ENCODE peak calls at places on chromosomes 12 and 14, in nine cellular contexts. One of them, this sample, is unnamed. For H3K4me1, the result is how much of the 10 kb centered on the place peaks cover.

GRCh38 chr14:61553730-61554641 is 141.3 kb upstream of the HIF1A start:
- DNase-seq in suprapubic skin: peak
- DNase-seq in endothelial cell of umbilical vein: no peak
- DNase-seq in HCT116: no peak
- DNase-seq in upper lobe of left lung: no peak
- DNase-seq in stomach: no peak
- DNase-seq in SK-N-SH: no peak
- DNase-seq in prostate gland: no peak
- DNase-seq in breast epithelium: no peak
- DNase-seq in this sample: no peak

GRCh38 chr14:50399251-50400032 is 2.8 kb upstream of the CDKL1 start:
- DNase-seq in SK-N-SH: no peak
- DNase-seq in suprapubic skin: no peak
- DNase-seq in breast epithelium: no peak
- DNase-seq in upper lobe of left lung: no peak
- DNase-seq in endothelial cell of umbilical vein: peak
- DNase-seq in stomach: peak
- DNase-seq in HCT116: peak
- DNase-seq in prostate gland: peak
- DNase-seq in this sample: peak

GRCh38 chr12:124660846-124661245 is 93.4 kb upstream of the NCOR2 start:
- DNase-seq in breast epithelium: no peak
- DNase-seq in suprapubic skin: no peak
- DNase-seq in endothelial cell of umbilical vein: no peak
- DNase-seq in SK-N-SH: no peak
- DNase-seq in stomach: no peak
- DNase-seq in HCT116: no peak
- DNase-seq in upper lobe of left lung: no peak
- DNase-seq in prostate gland: no peak
- DNase-seq in this sample: no peak

GRCh38 chr14:23141706-23142467 is 22.8 kb upstream of the CEBPE start:
- DNase-seq in HCT116: no peak
- DNase-seq in stomach: peak
- DNase-seq in breast epithelium: peak
- DNase-seq in endothelial cell of umbilical vein: no peak
- DNase-seq in SK-N-SH: peak
- DNase-seq in suprapubic skin: no peak
- DNase-seq in upper lobe of left lung: no peak
- DNase-seq in prostate gland: peak
- DNase-seq in this sample: peak

GRCh38 chr12:91781114-91781513 is 364.5 kb downstream of the BTG1 start:
- DNase-seq in suprapubic skin: no peak
- DNase-seq in stomach: no peak
- DNase-seq in prostate gland: no peak
- DNase-seq in breast epithelium: no peak
- DNase-seq in endothelial cell of umbilical vein: peak
- DNase-seq in upper lobe of left lung: no peak
- DNase-seq in SK-N-SH: no peak
- DNase-seq in HCT116: no peak
- DNase-seq in this sample: no peak

GRCh38 chr12:21831671-21832357 is 57.3 kb upstream of the KCNJ8 start:
- DNase-seq in breast epithelium: no peak
- DNase-seq in prostate gland: no peak
- DNase-seq in upper lobe of left lung: no peak
- DNase-seq in SK-N-SH: no peak
- DNase-seq in endothelial cell of umbilical vein: no peak
- DNase-seq in suprapubic skin: peak
- DNase-seq in HCT116: no peak
- DNase-seq in stomach: no peak
- DNase-seq in this sample: peak

GRCh38 chr14:91031668-91032067 is 28.8 kb downstream of the RPS6KA5 start:
- DNase-seq in suprapubic skin: no peak
- DNase-seq in breast epithelium: no peak
- DNase-seq in HCT116: no peak
- DNase-seq in endothelial cell of umbilical vein: no peak
- DNase-seq in SK-N-SH: no peak
- DNase-seq in upper lobe of left lung: no peak
- DNase-seq in prostate gland: no peak
- DNase-seq in stomach: no peak
- DNase-seq in this sample: no peak

GRCh38 chr14:63178912-63179311 is 25.3 kb upstream of the RHOJ start:
- DNase-seq in breast epithelium: no peak
- DNase-seq in upper lobe of left lung: no peak
- DNase-seq in HCT116: no peak
- DNase-seq in suprapubic skin: no peak
- DNase-seq in endothelial cell of umbilical vein: peak
- DNase-seq in stomach: no peak
- DNase-seq in prostate gland: peak
- DNase-seq in SK-N-SH: no peak
- DNase-seq in this sample: no peak

GRCh38 chr12:50514526-50515276 is 9.9 kb downstream of the DIP2B start:
- DNase-seq in endothelial cell of umbilical vein: no peak
- DNase-seq in upper lobe of left lung: no peak
- DNase-seq in suprapubic skin: no peak
- DNase-seq in stomach: no peak
- DNase-seq in breast epithelium: no peak
- DNase-seq in prostate gland: no peak
- DNase-seq in SK-N-SH: no peak
- DNase-seq in HCT116: no peak
- DNase-seq in this sample: no peak

GRCh38 chr14:103512701-103513611 is 9.7 kb downstream of the CKB start:
- DNase-seq in endothelial cell of umbilical vein: peak
- DNase-seq in stomach: peak
- DNase-seq in breast epithelium: peak
- DNase-seq in suprapubic skin: peak
- DNase-seq in upper lobe of left lung: peak
- DNase-seq in HCT116: no peak
- DNase-seq in SK-N-SH: no peak
- DNase-seq in prostate gland: peak
- DNase-seq in this sample: peak

GRCh38 chr14:99537399-99537798 is 56.2 kb downstream of the CCNK start:
- DNase-seq in SK-N-SH: no peak
- DNase-seq in breast epithelium: no peak
- DNase-seq in suprapubic skin: no peak
- DNase-seq in stomach: no peak
- DNase-seq in prostate gland: no peak
- DNase-seq in HCT116: no peak
- DNase-seq in upper lobe of left lung: peak
- DNase-seq in endothelial cell of umbilical vein: peak
- DNase-seq in this sample: peak

GRCh38 chr12:50517456-50518048 is 12.8 kb downstream of the DIP2B start:
- DNase-seq in prostate gland: no peak
- DNase-seq in endothelial cell of umbilical vein: peak
- DNase-seq in upper lobe of left lung: no peak
- DNase-seq in stomach: no peak
- DNase-seq in breast epithelium: no peak
- DNase-seq in SK-N-SH: no peak
- DNase-seq in suprapubic skin: no peak
- DNase-seq in HCT116: no peak
- DNase-seq in this sample: no peak

GRCh38 chr12:117865505-117865904 is 103.3 kb downstream of the KSR2 start:
- DNase-seq in endothelial cell of umbilical vein: no peak
- DNase-seq in suprapubic skin: no peak
- DNase-seq in breast epithelium: no peak
- DNase-seq in prostate gland: no peak
- DNase-seq in stomach: no peak
- DNase-seq in HCT116: no peak
- DNase-seq in SK-N-SH: no peak
- DNase-seq in upper lobe of left lung: no peak
- DNase-seq in this sample: no peak

GRCh38 chr14:81727243-81727642 is 193.6 kb upstream of the SEL1L start:
- DNase-seq in upper lobe of left lung: no peak
- DNase-seq in stomach: peak
- DNase-seq in prostate gland: no peak
- DNase-seq in endothelial cell of umbilical vein: no peak
- DNase-seq in suprapubic skin: no peak
- DNase-seq in SK-N-SH: no peak
- DNase-seq in breast epithelium: no peak
- DNase-seq in HCT116: no peak
- DNase-seq in this sample: no peak

GRCh38 chr12:65959452-65959851 is 135.2 kb downstream of the HMGA2 start:
- DNase-seq in HCT116: no peak
- DNase-seq in upper lobe of left lung: no peak
- DNase-seq in suprapubic skin: no peak
- DNase-seq in breast epithelium: no peak
- DNase-seq in stomach: no peak
- DNase-seq in prostate gland: no peak
- DNase-seq in endothelial cell of umbilical vein: no peak
- DNase-seq in SK-N-SH: no peak
- DNase-seq in this sample: no peak

DNA sequence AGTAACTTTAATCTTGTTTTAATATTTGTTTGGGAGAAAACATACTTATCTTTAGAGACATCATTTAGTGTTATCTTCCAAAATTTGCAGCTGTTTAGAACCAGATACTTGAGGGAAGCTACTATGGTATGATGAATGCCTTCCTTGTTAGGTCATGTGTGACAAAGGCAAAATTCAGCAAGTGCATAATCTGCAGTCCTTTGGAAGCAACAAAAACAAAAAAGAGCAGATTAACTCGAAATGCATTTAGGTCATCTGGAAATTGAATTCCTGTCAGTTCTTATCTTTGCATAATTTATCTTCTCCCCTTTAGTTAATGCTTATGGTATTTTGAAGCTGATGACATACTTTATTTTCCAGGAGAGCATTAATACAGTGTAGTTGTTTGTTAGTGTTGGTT is 3.5 kb downstream of the FBXO34 start:
- DNase-seq in upper lobe of left lung: no peak
- DNase-seq in endothelial cell of umbilical vein: no peak
- DNase-seq in stomach: no peak
- DNase-seq in SK-N-SH: peak
- DNase-seq in breast epithelium: no peak
- DNase-seq in prostate gland: no peak
- DNase-seq in HCT116: no peak
- DNase-seq in suprapubic skin: no peak
- DNase-seq in this sample: no peak
- H3K4me3 ChIP-seq in upper lobe of left lung: no peak
- H3K4me3 ChIP-seq in endothelial cell of umbilical vein: no peak
- H3K4me3 ChIP-seq in stomach: no peak
- H3K4me3 ChIP-seq in SK-N-SH: no peak
- H3K4me3 ChIP-seq in breast epithelium: no peak
- H3K4me3 ChIP-seq in prostate gland: no peak
- H3K4me3 ChIP-seq in HCT116: no peak
- H3K4me3 ChIP-seq in suprapubic skin: no peak
- H3K4me3 ChIP-seq in this sample: no peak

GRCh38 chr12:71295913-71296312 is 138.1 kb upstream of the TSPAN8 start:
- DNase-seq in prostate gland: no peak
- DNase-seq in SK-N-SH: no peak
- DNase-seq in suprapubic skin: no peak
- DNase-seq in HCT116: no peak
- DNase-seq in endothelial cell of umbilical vein: no peak
- DNase-seq in stomach: no peak
- DNase-seq in upper lobe of left lung: no peak
- DNase-seq in breast epithelium: no peak
- DNase-seq in this sample: no peak
- H3K4me1 ChIP-seq in prostate gland: under half
- H3K4me1 ChIP-seq in SK-N-SH: under half
- H3K4me1 ChIP-seq in suprapubic skin: under half
- H3K4me1 ChIP-seq in HCT116: under half
- H3K4me1 ChIP-seq in endothelial cell of umbilical vein: under half
- H3K4me1 ChIP-seq in stomach: under half
- H3K4me1 ChIP-seq in upper lobe of left lung: under half
- H3K4me1 ChIP-seq in breast epithelium: under half
- H3K4me1 ChIP-seq in this sample: under half

DNA sequence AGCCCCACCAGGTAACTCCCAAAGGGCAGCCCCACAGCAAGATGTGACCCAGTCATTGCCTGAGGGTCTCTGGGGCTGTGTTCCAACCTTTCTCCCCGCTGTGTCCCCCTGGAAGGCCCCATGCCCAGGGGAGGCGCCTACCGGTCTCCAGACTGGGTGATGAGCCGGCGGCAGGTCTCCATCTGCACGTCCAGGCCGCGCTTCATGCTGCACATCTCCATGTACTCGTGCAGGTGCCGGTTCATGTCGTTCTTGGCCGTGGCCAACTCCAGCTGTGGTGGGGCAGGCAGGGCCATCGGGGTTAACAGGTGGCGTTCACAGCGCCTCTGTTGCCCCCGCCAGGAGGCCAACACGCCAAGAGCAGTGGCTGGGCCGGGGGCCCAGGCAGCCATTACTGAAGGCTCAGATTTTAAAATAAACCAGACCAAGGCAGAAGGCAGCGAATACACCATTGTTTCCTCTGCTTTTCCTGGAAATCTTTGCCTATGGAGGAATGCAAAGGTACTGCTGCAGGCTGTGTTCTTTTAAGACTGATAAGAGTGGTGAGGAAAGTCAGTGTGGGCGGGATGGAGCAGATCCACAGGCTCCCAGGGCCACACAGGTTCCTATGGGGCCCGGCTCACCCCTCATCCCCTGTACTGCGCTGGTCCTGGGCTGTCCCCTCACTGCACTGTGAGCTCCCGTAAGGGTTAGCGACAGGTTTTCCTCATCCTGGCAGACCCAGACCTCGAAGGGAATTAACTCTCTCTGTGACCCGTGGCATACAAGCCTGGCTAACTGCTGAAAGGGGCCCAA is 7.3 kb downstream of the GAPDH start:
- DNase-seq in suprapubic skin: peak
- DNase-seq in upper lobe of left lung: peak
- DNase-seq in prostate gland: no peak
- DNase-seq in breast epithelium: no peak
- DNase-seq in stomach: no peak
- DNase-seq in HCT116: no peak
- DNase-seq in SK-N-SH: no peak
- DNase-seq in endothelial cell of umbilical vein: no peak
- DNase-seq in this sample: no peak
- TF ChIP-seq POLR2AphosphoS5 in suprapubic skin: no peak
- TF ChIP-seq POLR2AphosphoS5 in upper lobe of left lung: no peak
- TF ChIP-seq POLR2AphosphoS5 in prostate gland: no peak
- TF ChIP-seq POLR2AphosphoS5 in breast epithelium: no peak
- TF ChIP-seq POLR2AphosphoS5 in stomach: no peak
- TF ChIP-seq POLR2AphosphoS5 in HCT116: no peak
- TF ChIP-seq POLR2AphosphoS5 in SK-N-SH: no peak
- TF ChIP-seq POLR2AphosphoS5 in endothelial cell of umbilical vein: no peak
- TF ChIP-seq POLR2AphosphoS5 in this sample: no peak

DNA sequence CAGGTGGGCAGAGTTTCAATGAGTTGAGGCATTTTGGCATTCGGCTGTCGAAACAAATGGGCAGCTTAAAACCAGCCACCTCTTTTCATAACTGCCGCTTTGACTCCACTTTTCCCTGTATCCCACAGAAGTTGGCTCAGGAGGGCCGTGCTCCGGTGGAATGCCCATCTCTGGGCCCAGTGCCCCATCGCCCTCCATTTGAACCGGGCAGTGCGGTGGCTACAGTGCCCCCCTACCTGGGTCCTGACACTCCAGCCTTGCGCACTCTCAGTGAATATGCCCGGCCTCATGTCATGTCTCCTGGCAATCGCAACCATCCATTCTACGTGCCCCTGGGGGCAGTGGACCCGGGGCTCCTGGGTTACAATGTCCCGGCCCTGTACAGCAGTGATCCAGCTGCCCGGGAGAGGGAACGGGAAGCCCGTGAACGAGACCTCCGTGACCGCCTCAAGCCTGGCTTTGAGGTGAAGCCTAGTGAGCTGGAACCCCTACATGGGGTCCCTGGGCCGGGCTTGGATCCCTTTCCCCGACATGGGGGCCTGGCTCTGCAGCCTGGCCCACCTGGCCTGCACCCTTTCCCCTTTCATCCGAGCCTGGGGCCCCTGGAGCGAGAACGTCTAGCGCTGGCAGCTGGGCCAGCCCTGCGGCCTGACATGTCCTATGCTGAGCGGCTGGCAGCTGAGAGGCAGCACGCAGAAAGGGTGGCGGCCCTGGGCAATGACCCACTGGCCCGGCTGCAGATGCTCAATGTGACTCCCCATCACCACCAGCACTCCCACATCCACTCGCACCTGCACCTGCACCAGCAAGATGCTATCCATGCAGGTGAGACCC is 5.0 kb upstream of the RNU7-1 start:
- DNase-seq in prostate gland: no peak
- DNase-seq in HCT116: no peak
- DNase-seq in SK-N-SH: peak
- DNase-seq in suprapubic skin: no peak
- DNase-seq in endothelial cell of umbilical vein: no peak
- DNase-seq in upper lobe of left lung: peak
- DNase-seq in stomach: no peak
- DNase-seq in breast epithelium: no peak
- DNase-seq in this sample: no peak
- H3K4me3 ChIP-seq in prostate gland: peak
- H3K4me3 ChIP-seq in HCT116: peak
- H3K4me3 ChIP-seq in SK-N-SH: peak
- H3K4me3 ChIP-seq in suprapubic skin: peak
- H3K4me3 ChIP-seq in endothelial cell of umbilical vein: no peak
- H3K4me3 ChIP-seq in upper lobe of left lung: peak
- H3K4me3 ChIP-seq in stomach: peak
- H3K4me3 ChIP-seq in breast epithelium: peak
- H3K4me3 ChIP-seq in this sample: no peak